ENCODE peak calls at places on chromosomes 7 and 10, in ten cellular contexts. G is IMR-90; P is mammary epithelial cell; T is cardiac muscle cell; F is osteoblast; D is left ventricle myocardium inferior; E is CD8-positive, alpha-beta T cell; K is ascending aorta; S is esophagus muscularis mucosa; W is thyroid gland. Y is an unnamed sample.
A peak's percentile ranks its signal among the peaks of the same experiment; 100 is the strongest.

GRCh38 chr10:110993024-110993693 is 73.8 kb downstream of the SHOC2 start:
- DNase-seq in T (no peak), G (peak; percentile 91), K (no peak), E (no peak), D (no peak), F (peak; percentile 90), W (no peak), P (peak; percentile 90), S (no peak), Y (no peak)

GRCh38 chr10:98478430-98479222 is 31.9 kb upstream of the HPS1 start:
- DNase-seq in E (no peak), F (no peak), G (peak; percentile 14), P (no peak), K (no peak), W (no peak), T (no peak), S (no peak), D (no peak), Y (no peak)

GRCh38 chr10:79490400-79491081 is 21.8 kb upstream of the EIF5AL1 start:
- DNase-seq in T (peak; percentile 75), E (no peak), K (no peak), D (peak; percentile 49), S (no peak), P (no peak), W (peak; percentile 50), F (peak; percentile 80), G (peak; percentile 57), Y (peak; percentile 80)

GRCh38 chr7:57328457-57328856 is 121.5 kb upstream of the ZNF716 start:
- DNase-seq in F (no peak), S (no peak), K (no peak), G (no peak), E (no peak), P (no peak), W (no peak), T (no peak), D (peak; percentile 89), Y (peak; percentile 73)

GRCh38 chr7:130814753-130815152 is 80.7 kb upstream of the KLF14 start:
- DNase-seq in S (no peak), G (peak; percentile 50), T (no peak), K (no peak), D (no peak), W (no peak), F (no peak), E (no peak), P (peak; percentile 20), Y (no peak)

GRCh38 chr7:15643000-15643705 is 43.3 kb downstream of the MEOX2 start:
- DNase-seq in K (no peak), P (no peak), T (no peak), E (no peak), F (no peak), S (no peak), W (no peak), D (no peak), G (no peak), Y (no peak)

GRCh38 chr10:93058139-93058538 is 2.5 kb upstream of the CYP26C1 start:
- DNase-seq in D (no peak), S (no peak), E (no peak), W (no peak), G (peak; percentile 41), T (no peak), F (no peak), P (no peak), K (no peak), Y (no peak)

GRCh38 chr10:9243861-9244515 is 1189.5 kb downstream of the GATA3 start:
- DNase-seq in K (no peak), S (no peak), P (no peak), G (no peak), T (no peak), F (no peak), W (peak; percentile 63), E (no peak), D (no peak), Y (no peak)

GRCh38 chr7:45709168-45710034 is 135.2 kb downstream of the ADCY1 start:
- DNase-seq in D (peak; percentile 70), W (no peak), T (no peak), P (no peak), G (peak; percentile 47), K (peak; percentile 44), S (peak; percentile 92), E (no peak), F (no peak), Y (peak; percentile 81)

GRCh38 chr7:156493942-156494341 is 146.6 kb upstream of the RNF32 start:
- DNase-seq in F (no peak), S (no peak), T (no peak), E (no peak), D (no peak), W (no peak), P (no peak), K (no peak), G (peak; percentile 77), Y (no peak)

GRCh38 chr7:29485376-29486190 is 78.1 kb upstream of the PRR15 start:
- DNase-seq in W (no peak), G (no peak), F (no peak), S (peak; percentile 39), D (no peak), T (no peak), E (no peak), K (no peak), P (no peak), Y (no peak)

GRCh38 chr7:106163257-106163656 is 51.1 kb upstream of the SYPL1 start:
- DNase-seq in E (no peak), K (no peak), S (no peak), D (no peak), F (no peak), G (no peak), T (no peak), P (no peak), W (no peak), Y (no peak)

DNA sequence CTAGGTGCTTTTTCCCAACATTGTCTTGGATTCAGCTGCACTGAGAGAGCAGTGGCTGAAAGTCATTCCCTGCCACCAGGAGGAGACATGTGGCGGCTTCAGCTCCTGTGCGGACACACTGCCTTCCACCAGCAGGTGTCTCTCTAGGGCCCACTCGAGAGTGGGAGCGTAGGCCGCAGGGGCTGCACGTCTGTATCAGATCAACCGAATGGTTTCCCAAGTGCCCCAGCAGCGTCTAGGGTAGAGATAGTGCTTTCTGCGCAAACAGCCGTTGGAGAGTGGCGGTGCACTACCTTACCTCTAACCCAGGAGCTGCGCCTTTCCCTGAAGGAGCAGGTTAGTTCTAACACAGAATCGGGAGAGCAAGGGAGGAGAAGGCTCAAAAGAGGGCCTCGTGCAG is 31.7 kb downstream of the PAPOLB start:
- DNase-seq in D (peak; percentile 68), W (peak; percentile 69), E (peak; percentile 65), T (peak; percentile 90), K (no peak), G (peak; percentile 57), S (no peak), F (peak; percentile 92), P (no peak), Y (no peak)
- TF ChIP-seq CTCF in D (peak; percentile 83), W (peak; percentile 67), E (peak; percentile 71), T (peak; percentile 98), K (peak; percentile 47), G (peak; percentile 81), S (peak; percentile 60), F (peak; percentile 73), P (no peak), Y (peak; percentile 82)

GRCh38 chr10:62082270-62082669 is 180.8 kb downstream of the ARID5B start:
- DNase-seq in K (no peak), F (no peak), W (no peak), T (no peak), P (no peak), G (no peak), D (no peak), S (no peak), E (no peak), Y (no peak)

GRCh38 chr10:62080905-62081304 is 179.4 kb downstream of the ARID5B start:
- DNase-seq in E (no peak), G (no peak), P (no peak), F (no peak), T (no peak), K (no peak), D (no peak), S (no peak), W (no peak), Y (no peak)

GRCh38 chr10:62077330-62078015 is 176.0 kb downstream of the ARID5B start:
- DNase-seq in S (no peak), E (no peak), D (no peak), P (no peak), F (no peak), G (no peak), T (no peak), W (no peak), K (no peak), Y (no peak)

GRCh38 chr10:62081322-62081945 is 179.9 kb downstream of the ARID5B start:
- DNase-seq in W (no peak), G (no peak), F (no peak), D (no peak), S (no peak), E (no peak), P (no peak), K (no peak), T (no peak), Y (no peak)

GRCh38 chr10:62079885-62080559 is 178.5 kb downstream of the ARID5B start:
- DNase-seq in F (no peak), E (no peak), G (no peak), K (no peak), S (no peak), W (no peak), T (no peak), P (no peak), D (no peak), Y (no peak)
- H3K4me3 ChIP-seq in F (no peak overlapping the region), E (no peak overlapping the region), G (no peak overlapping the region), K (no peak overlapping the region), S (no peak overlapping the region), W (no peak overlapping the region), T (no peak overlapping the region), P (no peak overlapping the region), D (no peak overlapping the region), Y (no peak overlapping the region)

DNA sequence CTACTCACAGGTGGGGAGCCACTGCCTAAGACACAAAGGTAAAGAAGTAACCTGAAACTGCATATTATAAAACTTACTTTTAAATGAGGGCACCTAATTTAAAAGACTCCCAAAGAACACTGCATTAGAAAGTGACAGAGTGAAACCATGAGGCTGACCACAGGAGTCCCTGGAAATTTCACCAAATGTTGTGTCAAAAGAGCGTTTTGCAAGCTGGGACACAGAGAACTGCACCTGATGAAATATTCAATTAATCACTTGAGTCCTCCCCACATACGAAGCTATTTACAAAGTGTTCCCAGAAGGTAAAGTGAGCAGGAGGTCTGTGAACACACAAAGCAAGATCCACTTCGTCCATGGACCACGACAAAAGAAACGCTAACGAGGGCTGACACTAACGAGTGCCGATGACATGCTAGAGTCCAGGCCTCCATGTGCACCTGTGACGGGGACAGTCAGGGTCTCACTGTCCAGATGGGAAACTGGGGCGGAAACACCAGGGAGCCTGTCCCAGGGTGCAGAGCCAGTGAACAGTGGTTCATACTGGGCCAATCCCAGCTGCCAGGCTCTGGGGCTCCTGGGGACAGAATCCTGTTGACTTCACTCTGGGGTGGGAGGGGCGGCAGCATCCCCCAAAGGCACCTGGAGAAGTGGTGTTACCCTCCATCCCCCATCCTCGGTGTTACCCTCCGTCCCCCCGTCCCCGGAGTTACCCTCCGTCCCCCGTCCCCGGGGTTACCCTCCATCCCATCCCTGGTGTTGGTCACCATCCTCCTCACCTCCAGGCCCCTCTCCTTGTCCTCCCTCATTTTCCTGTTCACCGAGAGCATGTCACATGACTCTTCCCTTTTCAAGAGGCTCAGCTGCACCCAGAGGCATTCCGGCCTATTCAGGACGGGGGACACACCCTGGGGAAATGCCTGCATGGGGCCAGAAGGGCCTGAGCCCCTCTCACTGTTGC is 63.4 kb downstream of the DIP2C start:
- DNase-seq in P (no peak), G (no peak), D (no peak), F (no peak), T (no peak), W (no peak), E (no peak), K (no peak), S (no peak), Y (peak; percentile 73)
- H3K27ac ChIP-seq in P (no peak overlapping the region), G (peak overlapping the region; percentile 77), D (peak overlapping the region; percentile 94), F (peak overlapping the region; percentile 93), T (no peak overlapping the region), W (peak overlapping the region; percentile 68), E (no peak overlapping the region), K (no peak overlapping the region), S (peak overlapping the region; percentile 90), Y (peak overlapping the region; percentile 88)

GRCh38 chr7:51357821-51358220 is 41.2 kb upstream of the COBL start:
- DNase-seq in K (no peak), T (no peak), G (no peak), D (no peak), E (no peak), S (no peak), W (no peak), F (no peak), P (no peak), Y (no peak)
- TF ChIP-seq CTCF in K (no peak), T (no peak), G (no peak), D (no peak), E (no peak), S (no peak), W (no peak), F (no peak), P (no peak), Y (no peak)